ENCODE peak calls at places on chromosomes 11 and 22, in seven cellular contexts. Z is G401; L is mesendoderm; A is activated CD4-positive, CD25-positive, alpha-beta regulatory T cell; W is amniotic stem cell; H is upper lobe of right lung; T is EL. C is an unnamed sample.

GRCh38 chr11:37710031-37710430 is 1112.0 kb upstream of the RAG2 start:
- DNase-seq in Z (no peak), W (no peak), H (no peak), A (no peak), T (peak), L (no peak), C (no peak)

GRCh38 chr22:39419911-39420310 is 20.3 kb downstream of the TAB1 start:
- DNase-seq in A (no peak), T (no peak), H (no peak), W (no peak), Z (no peak), L (no peak), C (no peak)

GRCh38 chr11:87299041-87299481 is 261.3 kb downstream of the TMEM135 start:
- DNase-seq in A (no peak), H (no peak), Z (no peak), L (peak), T (peak), W (no peak), C (no peak)

GRCh38 chr11:118938491-118939411 is 13.0 kb upstream of the BCL9L start:
- DNase-seq in W (no peak), T (peak), A (no peak), L (no peak), Z (no peak), H (peak), C (no peak)

GRCh38 chr22:45302047-45302446 is 7.7 kb upstream of the FAM118A start:
- DNase-seq in A (no peak), L (no peak), T (peak), Z (no peak), H (no peak), W (peak), C (no peak)

GRCh38 chr11:73570415-73571114 is 27.3 kb downstream of the FAM168A start:
- DNase-seq in T (peak), Z (no peak), A (no peak), L (no peak), H (no peak), W (peak), C (no peak)

GRCh38 chr22:45805413-45805812 is 133.8 kb downstream of the ATXN10 start:
- DNase-seq in H (no peak), L (no peak), A (no peak), T (peak), Z (no peak), W (no peak), C (no peak)

GRCh38 chr22:48864748-48865147 is 962.9 kb downstream of the BRD1 start:
- DNase-seq in T (no peak), H (peak), L (no peak), A (no peak), Z (no peak), W (no peak), C (no peak)

GRCh38 chr22:22691716-22692701 is 47.6 kb downstream of the GGTLC2 start:
- DNase-seq in L (no peak), W (no peak), A (no peak), Z (no peak), T (no peak), H (no peak), C (no peak)

GRCh38 chr11:19345848-19346681 is 105.3 kb upstream of the E2F8 start:
- DNase-seq in T (peak), L (peak), W (no peak), H (no peak), Z (peak), A (no peak), C (no peak)

GRCh38 chr22:20244250-20244648 is 23.9 kb downstream of the RTN4R start:
- DNase-seq in A (no peak), W (no peak), Z (no peak), L (no peak), T (no peak), H (no peak), C (no peak)

GRCh38 chr22:27670701-27671412 is 130.7 kb downstream of the MN1 start:
- DNase-seq in A (no peak), H (no peak), W (no peak), T (no peak), Z (no peak), L (peak), C (no peak)

GRCh38 chr11:123491241-123491640 is 61.2 kb downstream of the GRAMD1B start:
- DNase-seq in Z (no peak), A (no peak), L (no peak), T (no peak), W (no peak), H (no peak), C (no peak)

GRCh38 chr11:83724704-83725114 is 438.5 kb upstream of the CCDC90B start:
- DNase-seq in L (peak), Z (peak), W (no peak), H (peak), T (peak), A (no peak), C (no peak)

GRCh38 chr11:33291004-33291777 is 34.0 kb downstream of the HIPK3 start:
- DNase-seq in W (no peak), T (peak), A (no peak), L (no peak), Z (peak), H (no peak), C (no peak)

GRCh38 chr11:69013009-69013951 is at the start of gene MRGPRF:
- DNase-seq in H (peak), T (peak), L (peak), W (peak), Z (peak), A (no peak), C (no peak)

GRCh38 chr11:61418136-61418535 is 11.6 kb downstream of the CPSF7 start:
- DNase-seq in T (no peak), Z (no peak), W (no peak), L (no peak), H (no peak), A (no peak), C (no peak)

GRCh38 chr11:92314499-92314898 is 89.9 kb downstream of the FAT3 start:
- DNase-seq in T (no peak), A (no peak), W (no peak), L (no peak), Z (peak), H (no peak), C (no peak)

GRCh38 chr11:120546312-120547205 is 35.0 kb downstream of the GRIK4 start:
- DNase-seq in A (no peak), T (peak), L (peak), W (peak), H (no peak), Z (no peak), C (no peak)

GRCh38 chr11:35541621-35542375 is 16.4 kb upstream of the PAMR1 start:
- DNase-seq in L (peak), A (no peak), T (peak), Z (no peak), H (no peak), W (no peak), C (no peak)

GRCh38 chr11:47001666-47002285 is 65.2 kb downstream of the CSTPP1 start:
- DNase-seq in H (no peak), T (no peak), A (no peak), L (peak), W (no peak), Z (no peak), C (no peak)

GRCh38 chr22:44711701-44712100 is 9.7 kb downstream of the PRR5 start:
- DNase-seq in H (no peak), W (no peak), Z (no peak), A (no peak), L (no peak), T (no peak), C (no peak)

GRCh38 chr11:43983221-43983795 is 40.9 kb downstream of the C11orf96 start:
- DNase-seq in T (no peak), Z (no peak), A (no peak), W (no peak), L (no peak), H (no peak), C (no peak)

GRCh38 chr11:113828186-113828585 is 47.2 kb downstream of the USP28 start:
- DNase-seq in L (no peak), T (no peak), Z (peak), W (no peak), H (no peak), A (no peak), C (no peak)

GRCh38 chr11:59550842-59551650 is 39.7 kb downstream of the OR4D9 start:
- DNase-seq in H (peak), W (peak), Z (peak), L (peak), T (peak), A (peak), C (peak)

GRCh38 chr22:41801147-41801819 is 804 bp downstream of the CCDC134 start:
- DNase-seq in Z (peak), H (no peak), T (no peak), W (no peak), L (no peak), A (no peak), C (no peak)

GRCh38 chr11:102653744-102654291 is 28.7 kb upstream of the MMP20 start:
- DNase-seq in L (no peak), H (no peak), W (no peak), A (no peak), T (peak), Z (no peak), C (no peak)

C was measured in natural killer cell.